ENCODE peak calls at places on chromosomes 4 and X, in ten cellular contexts. One of them, this sample, is unnamed.

GRCh38 chr4:76897522-76898384 is at the start of gene SOWAHB:
- DNase-seq in WERI-Rb-1: peak
- DNase-seq in A549: peak
- DNase-seq in psoas muscle: peak
- DNase-seq in tibial nerve: no peak
- DNase-seq in colonic mucosa: peak
- DNase-seq in upper lobe of right lung: peak
- DNase-seq in uterus: no peak
- DNase-seq in H9: peak
- DNase-seq in heart right ventricle: no peak
- DNase-seq in this sample: peak

GRCh38 chrX:22376369-22376768 is 103.7 kb downstream of the CBLL2 start:
- DNase-seq in WERI-Rb-1: no peak
- DNase-seq in A549: no peak
- DNase-seq in psoas muscle: no peak
- DNase-seq in tibial nerve: no peak
- DNase-seq in colonic mucosa: no peak
- DNase-seq in upper lobe of right lung: no peak
- DNase-seq in uterus: no peak
- DNase-seq in H9: no peak
- DNase-seq in heart right ventricle: no peak
- DNase-seq in this sample: no peak

GRCh38 chrX:118698516-118699247 is 28.7 kb upstream of the IL13RA1 start:
- DNase-seq in WERI-Rb-1: no peak
- DNase-seq in A549: no peak
- DNase-seq in psoas muscle: no peak
- DNase-seq in tibial nerve: no peak
- DNase-seq in colonic mucosa: no peak
- DNase-seq in upper lobe of right lung: no peak
- DNase-seq in uterus: no peak
- DNase-seq in H9: no peak
- DNase-seq in heart right ventricle: no peak
- DNase-seq in this sample: no peak

GRCh38 chr4:107855723-107856122 is 31.0 kb downstream of the SGMS2 start:
- DNase-seq in WERI-Rb-1: no peak
- DNase-seq in A549: no peak
- DNase-seq in psoas muscle: no peak
- DNase-seq in tibial nerve: no peak
- DNase-seq in colonic mucosa: no peak
- DNase-seq in upper lobe of right lung: no peak
- DNase-seq in uterus: no peak
- DNase-seq in H9: no peak
- DNase-seq in heart right ventricle: no peak
- DNase-seq in this sample: no peak

GRCh38 chrX:2690856-2691542 is at the start of gene CD99:
- DNase-seq in WERI-Rb-1: peak
- DNase-seq in A549: peak
- DNase-seq in psoas muscle: peak
- DNase-seq in tibial nerve: peak
- DNase-seq in colonic mucosa: peak
- DNase-seq in upper lobe of right lung: peak
- DNase-seq in uterus: peak
- DNase-seq in H9: peak
- DNase-seq in heart right ventricle: peak
- DNase-seq in this sample: no peak

GRCh38 chr4:8697826-8698225 is 105.3 kb downstream of the CPZ start:
- DNase-seq in WERI-Rb-1: no peak
- DNase-seq in A549: no peak
- DNase-seq in psoas muscle: no peak
- DNase-seq in tibial nerve: no peak
- DNase-seq in colonic mucosa: no peak
- DNase-seq in upper lobe of right lung: peak
- DNase-seq in uterus: no peak
- DNase-seq in H9: peak
- DNase-seq in heart right ventricle: no peak
- DNase-seq in this sample: no peak

GRCh38 chrX:153347530-153347929 is 13.6 kb downstream of the ZNF275 start:
- DNase-seq in WERI-Rb-1: no peak
- DNase-seq in A549: no peak
- DNase-seq in psoas muscle: no peak
- DNase-seq in tibial nerve: no peak
- DNase-seq in colonic mucosa: no peak
- DNase-seq in upper lobe of right lung: no peak
- DNase-seq in uterus: no peak
- DNase-seq in H9: no peak
- DNase-seq in heart right ventricle: no peak
- DNase-seq in this sample: no peak

GRCh38 chr4:42248986-42249385 is 96.5 kb upstream of the BEND4 start:
- DNase-seq in WERI-Rb-1: no peak
- DNase-seq in A549: no peak
- DNase-seq in psoas muscle: no peak
- DNase-seq in tibial nerve: no peak
- DNase-seq in colonic mucosa: no peak
- DNase-seq in upper lobe of right lung: no peak
- DNase-seq in uterus: no peak
- DNase-seq in H9: no peak
- DNase-seq in heart right ventricle: no peak
- DNase-seq in this sample: no peak

GRCh38 chr4:144181386-144181785 is 40.9 kb upstream of the GYPA start:
- DNase-seq in WERI-Rb-1: no peak
- DNase-seq in A549: no peak
- DNase-seq in psoas muscle: no peak
- DNase-seq in tibial nerve: no peak
- DNase-seq in colonic mucosa: no peak
- DNase-seq in upper lobe of right lung: no peak
- DNase-seq in uterus: no peak
- DNase-seq in H9: no peak
- DNase-seq in heart right ventricle: no peak
- DNase-seq in this sample: no peak

GRCh38 chr4:144179152-144179739 is 38.7 kb upstream of the GYPA start:
- DNase-seq in WERI-Rb-1: no peak
- DNase-seq in A549: no peak
- DNase-seq in psoas muscle: no peak
- DNase-seq in tibial nerve: no peak
- DNase-seq in colonic mucosa: no peak
- DNase-seq in upper lobe of right lung: no peak
- DNase-seq in uterus: no peak
- DNase-seq in H9: no peak
- DNase-seq in heart right ventricle: no peak
- DNase-seq in this sample: peak

GRCh38 chr4:144176476-144176875 is 36.0 kb upstream of the GYPA start:
- DNase-seq in WERI-Rb-1: no peak
- DNase-seq in A549: no peak
- DNase-seq in psoas muscle: no peak
- DNase-seq in tibial nerve: no peak
- DNase-seq in colonic mucosa: no peak
- DNase-seq in upper lobe of right lung: no peak
- DNase-seq in uterus: no peak
- DNase-seq in H9: no peak
- DNase-seq in heart right ventricle: no peak
- DNase-seq in this sample: no peak

GRCh38 chr4:144174401-144175067 is 34.0 kb upstream of the GYPA start:
- DNase-seq in WERI-Rb-1: no peak
- DNase-seq in A549: peak
- DNase-seq in psoas muscle: no peak
- DNase-seq in tibial nerve: no peak
- DNase-seq in colonic mucosa: no peak
- DNase-seq in upper lobe of right lung: no peak
- DNase-seq in uterus: no peak
- DNase-seq in H9: no peak
- DNase-seq in heart right ventricle: no peak
- DNase-seq in this sample: peak

GRCh38 chr4:144178414-144178813 is 37.9 kb upstream of the GYPA start:
- DNase-seq in WERI-Rb-1: no peak
- DNase-seq in A549: no peak
- DNase-seq in psoas muscle: no peak
- DNase-seq in tibial nerve: no peak
- DNase-seq in colonic mucosa: no peak
- DNase-seq in upper lobe of right lung: no peak
- DNase-seq in uterus: no peak
- DNase-seq in H9: no peak
- DNase-seq in heart right ventricle: no peak
- DNase-seq in this sample: no peak
- H3K27ac ChIP-seq in WERI-Rb-1: no peak
- H3K27ac ChIP-seq in A549: no peak
- H3K27ac ChIP-seq in psoas muscle: no peak
- H3K27ac ChIP-seq in tibial nerve: no peak
- H3K27ac ChIP-seq in colonic mucosa: no peak
- H3K27ac ChIP-seq in upper lobe of right lung: no peak
- H3K27ac ChIP-seq in uterus: no peak
- H3K27ac ChIP-seq in H9: no peak
- H3K27ac ChIP-seq in heart right ventricle: no peak
- H3K27ac ChIP-seq in this sample: no peak

DNA sequence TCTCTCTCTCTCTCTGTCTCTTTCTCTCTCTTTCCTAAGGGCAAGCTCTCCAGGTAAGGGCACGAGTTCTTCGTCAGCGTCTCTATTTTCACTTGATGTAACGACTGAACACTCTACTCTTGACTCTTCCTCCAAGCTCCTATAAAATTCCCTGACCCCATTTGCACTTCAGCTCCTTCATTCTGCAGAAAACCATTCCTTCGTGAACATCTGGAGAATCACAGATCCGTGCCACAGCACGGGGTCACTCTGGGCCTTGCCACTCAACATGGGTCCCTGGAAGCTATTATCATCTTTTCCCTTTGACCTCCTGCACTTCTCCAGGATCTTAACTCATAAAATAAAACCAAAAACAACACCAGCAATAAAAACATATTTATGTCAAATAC is 112.0 kb upstream of the LNX1 start:
- DNase-seq in WERI-Rb-1: no peak
- DNase-seq in A549: no peak
- DNase-seq in psoas muscle: no peak
- DNase-seq in tibial nerve: no peak
- DNase-seq in colonic mucosa: no peak
- DNase-seq in upper lobe of right lung: no peak
- DNase-seq in uterus: no peak
- DNase-seq in H9: no peak
- DNase-seq in heart right ventricle: no peak
- DNase-seq in this sample: no peak
- H3K27ac ChIP-seq in WERI-Rb-1: no peak
- H3K27ac ChIP-seq in A549: peak
- H3K27ac ChIP-seq in psoas muscle: peak
- H3K27ac ChIP-seq in tibial nerve: peak
- H3K27ac ChIP-seq in colonic mucosa: peak
- H3K27ac ChIP-seq in upper lobe of right lung: peak
- H3K27ac ChIP-seq in uterus: peak
- H3K27ac ChIP-seq in H9: no peak
- H3K27ac ChIP-seq in heart right ventricle: peak
- H3K27ac ChIP-seq in this sample: no peak

GRCh38 chrX:275476-275966 is 5.7 kb upstream of the PLCXD1 start:
- DNase-seq in WERI-Rb-1: peak
- DNase-seq in A549: no peak
- DNase-seq in psoas muscle: no peak
- DNase-seq in tibial nerve: no peak
- DNase-seq in colonic mucosa: peak
- DNase-seq in upper lobe of right lung: peak
- DNase-seq in uterus: no peak
- DNase-seq in H9: no peak
- DNase-seq in heart right ventricle: no peak
- DNase-seq in this sample: no peak
- H3K27ac ChIP-seq in WERI-Rb-1: peak
- H3K27ac ChIP-seq in A549: peak
- H3K27ac ChIP-seq in psoas muscle: no peak
- H3K27ac ChIP-seq in tibial nerve: peak
- H3K27ac ChIP-seq in colonic mucosa: peak
- H3K27ac ChIP-seq in upper lobe of right lung: peak
- H3K27ac ChIP-seq in uterus: no peak
- H3K27ac ChIP-seq in H9: no peak
- H3K27ac ChIP-seq in heart right ventricle: peak
- H3K27ac ChIP-seq in this sample: no peak

GRCh38 chrX:107626916-107627315 is 1.4 kb upstream of the PRPS1 start:
- DNase-seq in WERI-Rb-1: no peak
- DNase-seq in A549: no peak
- DNase-seq in psoas muscle: no peak
- DNase-seq in tibial nerve: no peak
- DNase-seq in colonic mucosa: no peak
- DNase-seq in upper lobe of right lung: no peak
- DNase-seq in uterus: no peak
- DNase-seq in H9: no peak
- DNase-seq in heart right ventricle: no peak
- DNase-seq in this sample: no peak

GRCh38 chrX:107624893-107625292 is 3.4 kb upstream of the PRPS1 start:
- DNase-seq in WERI-Rb-1: no peak
- DNase-seq in A549: no peak
- DNase-seq in psoas muscle: no peak
- DNase-seq in tibial nerve: no peak
- DNase-seq in colonic mucosa: no peak
- DNase-seq in upper lobe of right lung: no peak
- DNase-seq in uterus: no peak
- DNase-seq in H9: no peak
- DNase-seq in heart right ventricle: no peak
- DNase-seq in this sample: no peak

GRCh38 chrX:107625776-107626175 is 2.5 kb upstream of the PRPS1 start:
- DNase-seq in WERI-Rb-1: no peak
- DNase-seq in A549: no peak
- DNase-seq in psoas muscle: no peak
- DNase-seq in tibial nerve: no peak
- DNase-seq in colonic mucosa: no peak
- DNase-seq in upper lobe of right lung: no peak
- DNase-seq in uterus: no peak
- DNase-seq in H9: no peak
- DNase-seq in heart right ventricle: no peak
- DNase-seq in this sample: no peak

GRCh38 chrX:107627792-107628661 is at the start of gene PRPS1:
- DNase-seq in WERI-Rb-1: peak
- DNase-seq in A549: peak
- DNase-seq in psoas muscle: peak
- DNase-seq in tibial nerve: peak
- DNase-seq in colonic mucosa: peak
- DNase-seq in upper lobe of right lung: peak
- DNase-seq in uterus: peak
- DNase-seq in H9: peak
- DNase-seq in heart right ventricle: peak
- DNase-seq in this sample: peak

GRCh38 chrX:107626481-107626880 is 1.8 kb upstream of the PRPS1 start:
- DNase-seq in WERI-Rb-1: no peak
- DNase-seq in A549: no peak
- DNase-seq in psoas muscle: no peak
- DNase-seq in tibial nerve: no peak
- DNase-seq in colonic mucosa: no peak
- DNase-seq in upper lobe of right lung: no peak
- DNase-seq in uterus: no peak
- DNase-seq in H9: no peak
- DNase-seq in heart right ventricle: no peak
- DNase-seq in this sample: no peak
- H3K27ac ChIP-seq in WERI-Rb-1: no peak
- H3K27ac ChIP-seq in A549: no peak
- H3K27ac ChIP-seq in psoas muscle: no peak
- H3K27ac ChIP-seq in tibial nerve: no peak
- H3K27ac ChIP-seq in colonic mucosa: no peak
- H3K27ac ChIP-seq in upper lobe of right lung: no peak
- H3K27ac ChIP-seq in uterus: no peak
- H3K27ac ChIP-seq in H9: no peak
- H3K27ac ChIP-seq in heart right ventricle: no peak
- H3K27ac ChIP-seq in this sample: no peak